ENCODE peak calls at places on chromosomes 13 and 19, in nine cellular contexts. One of them, this sample, is unnamed.

GRCh38 chr19:13788991-13789390 is 6.3 kb upstream of the ZSWIM4 start:
- DNase-seq in HTR-8/SVneo: no peak
- DNase-seq in psoas muscle: no peak
- DNase-seq in skeletal muscle cell: peak
- DNase-seq in stimulated activated CD4-positive, alpha-beta T cell treated with anti-CD3 and anti-CD28 coated beads, TNF-alpha, amount 100 ng/mL, for 4 hours: no peak
- DNase-seq in frontal cortex: no peak
- DNase-seq in activated CD4-positive, alpha-beta T cell treated with anti-CD3 and anti-CD28 coated beads for 4 hours: no peak
- DNase-seq in substantia nigra: no peak
- DNase-seq in bronchial epithelial cell: peak
- DNase-seq in this sample: no peak

GRCh38 chr19:18339703-18340102 is 695 bp upstream of the PGPEP1 start:
- DNase-seq in HTR-8/SVneo: peak
- DNase-seq in psoas muscle: no peak
- DNase-seq in skeletal muscle cell: no peak
- DNase-seq in stimulated activated CD4-positive, alpha-beta T cell treated with anti-CD3 and anti-CD28 coated beads, TNF-alpha, amount 100 ng/mL, for 4 hours: no peak
- DNase-seq in frontal cortex: no peak
- DNase-seq in activated CD4-positive, alpha-beta T cell treated with anti-CD3 and anti-CD28 coated beads for 4 hours: no peak
- DNase-seq in substantia nigra: no peak
- DNase-seq in bronchial epithelial cell: no peak
- DNase-seq in this sample: no peak

GRCh38 chr19:10643166-10643967 is 10.8 kb upstream of the ILF3 start:
- DNase-seq in HTR-8/SVneo: no peak
- DNase-seq in psoas muscle: no peak
- DNase-seq in skeletal muscle cell: no peak
- DNase-seq in stimulated activated CD4-positive, alpha-beta T cell treated with anti-CD3 and anti-CD28 coated beads, TNF-alpha, amount 100 ng/mL, for 4 hours: no peak
- DNase-seq in frontal cortex: no peak
- DNase-seq in activated CD4-positive, alpha-beta T cell treated with anti-CD3 and anti-CD28 coated beads for 4 hours: no peak
- DNase-seq in substantia nigra: no peak
- DNase-seq in bronchial epithelial cell: no peak
- DNase-seq in this sample: no peak

GRCh38 chr13:35771898-35772297 is 295.4 kb upstream of the MAB21L1 start:
- DNase-seq in HTR-8/SVneo: peak
- DNase-seq in psoas muscle: no peak
- DNase-seq in skeletal muscle cell: peak
- DNase-seq in stimulated activated CD4-positive, alpha-beta T cell treated with anti-CD3 and anti-CD28 coated beads, TNF-alpha, amount 100 ng/mL, for 4 hours: no peak
- DNase-seq in frontal cortex: no peak
- DNase-seq in activated CD4-positive, alpha-beta T cell treated with anti-CD3 and anti-CD28 coated beads for 4 hours: no peak
- DNase-seq in substantia nigra: no peak
- DNase-seq in bronchial epithelial cell: peak
- DNase-seq in this sample: no peak

GRCh38 chr19:40609561-40610395 is 8.6 kb downstream of the LTBP4 start:
- DNase-seq in HTR-8/SVneo: no peak
- DNase-seq in psoas muscle: peak
- DNase-seq in skeletal muscle cell: no peak
- DNase-seq in stimulated activated CD4-positive, alpha-beta T cell treated with anti-CD3 and anti-CD28 coated beads, TNF-alpha, amount 100 ng/mL, for 4 hours: peak
- DNase-seq in frontal cortex: peak
- DNase-seq in activated CD4-positive, alpha-beta T cell treated with anti-CD3 and anti-CD28 coated beads for 4 hours: peak
- DNase-seq in substantia nigra: peak
- DNase-seq in bronchial epithelial cell: peak
- DNase-seq in this sample: no peak

GRCh38 chr13:42274386-42275097 is 2.6 kb downstream of the AKAP11 start:
- DNase-seq in HTR-8/SVneo: no peak
- DNase-seq in psoas muscle: no peak
- DNase-seq in skeletal muscle cell: no peak
- DNase-seq in stimulated activated CD4-positive, alpha-beta T cell treated with anti-CD3 and anti-CD28 coated beads, TNF-alpha, amount 100 ng/mL, for 4 hours: no peak
- DNase-seq in frontal cortex: no peak
- DNase-seq in activated CD4-positive, alpha-beta T cell treated with anti-CD3 and anti-CD28 coated beads for 4 hours: no peak
- DNase-seq in substantia nigra: no peak
- DNase-seq in bronchial epithelial cell: no peak
- DNase-seq in this sample: no peak

GRCh38 chr19:10797078-10797477 is 38.9 kb downstream of the TMED1 start:
- DNase-seq in HTR-8/SVneo: no peak
- DNase-seq in psoas muscle: no peak
- DNase-seq in skeletal muscle cell: no peak
- DNase-seq in stimulated activated CD4-positive, alpha-beta T cell treated with anti-CD3 and anti-CD28 coated beads, TNF-alpha, amount 100 ng/mL, for 4 hours: no peak
- DNase-seq in frontal cortex: no peak
- DNase-seq in activated CD4-positive, alpha-beta T cell treated with anti-CD3 and anti-CD28 coated beads for 4 hours: peak
- DNase-seq in substantia nigra: no peak
- DNase-seq in bronchial epithelial cell: no peak
- DNase-seq in this sample: no peak

GRCh38 chr13:111324736-111325135 is 4.3 kb downstream of the TEX29 start:
- DNase-seq in HTR-8/SVneo: no peak
- DNase-seq in psoas muscle: no peak
- DNase-seq in skeletal muscle cell: no peak
- DNase-seq in stimulated activated CD4-positive, alpha-beta T cell treated with anti-CD3 and anti-CD28 coated beads, TNF-alpha, amount 100 ng/mL, for 4 hours: no peak
- DNase-seq in frontal cortex: no peak
- DNase-seq in activated CD4-positive, alpha-beta T cell treated with anti-CD3 and anti-CD28 coated beads for 4 hours: no peak
- DNase-seq in substantia nigra: no peak
- DNase-seq in bronchial epithelial cell: no peak
- DNase-seq in this sample: no peak

GRCh38 chr19:49243129-49243528 is 81.9 kb downstream of the SLC6A16 start:
- DNase-seq in HTR-8/SVneo: no peak
- DNase-seq in psoas muscle: no peak
- DNase-seq in skeletal muscle cell: no peak
- DNase-seq in stimulated activated CD4-positive, alpha-beta T cell treated with anti-CD3 and anti-CD28 coated beads, TNF-alpha, amount 100 ng/mL, for 4 hours: no peak
- DNase-seq in frontal cortex: no peak
- DNase-seq in activated CD4-positive, alpha-beta T cell treated with anti-CD3 and anti-CD28 coated beads for 4 hours: no peak
- DNase-seq in substantia nigra: no peak
- DNase-seq in bronchial epithelial cell: no peak
- DNase-seq in this sample: no peak

GRCh38 chr19:36939153-36939552 is 23.0 kb downstream of the ZNF568 start:
- DNase-seq in HTR-8/SVneo: no peak
- DNase-seq in psoas muscle: no peak
- DNase-seq in skeletal muscle cell: no peak
- DNase-seq in stimulated activated CD4-positive, alpha-beta T cell treated with anti-CD3 and anti-CD28 coated beads, TNF-alpha, amount 100 ng/mL, for 4 hours: no peak
- DNase-seq in frontal cortex: no peak
- DNase-seq in activated CD4-positive, alpha-beta T cell treated with anti-CD3 and anti-CD28 coated beads for 4 hours: no peak
- DNase-seq in substantia nigra: no peak
- DNase-seq in bronchial epithelial cell: no peak
- DNase-seq in this sample: no peak

GRCh38 chr13:24032252-24032651 is 128.3 kb upstream of the SPATA13 start:
- DNase-seq in HTR-8/SVneo: no peak
- DNase-seq in psoas muscle: no peak
- DNase-seq in skeletal muscle cell: peak
- DNase-seq in stimulated activated CD4-positive, alpha-beta T cell treated with anti-CD3 and anti-CD28 coated beads, TNF-alpha, amount 100 ng/mL, for 4 hours: no peak
- DNase-seq in frontal cortex: no peak
- DNase-seq in activated CD4-positive, alpha-beta T cell treated with anti-CD3 and anti-CD28 coated beads for 4 hours: no peak
- DNase-seq in substantia nigra: no peak
- DNase-seq in bronchial epithelial cell: no peak
- DNase-seq in this sample: no peak

GRCh38 chr13:74930402-74931165 is 551.4 kb downstream of the TBC1D4 start:
- DNase-seq in HTR-8/SVneo: peak
- DNase-seq in psoas muscle: no peak
- DNase-seq in skeletal muscle cell: peak
- DNase-seq in stimulated activated CD4-positive, alpha-beta T cell treated with anti-CD3 and anti-CD28 coated beads, TNF-alpha, amount 100 ng/mL, for 4 hours: no peak
- DNase-seq in frontal cortex: no peak
- DNase-seq in activated CD4-positive, alpha-beta T cell treated with anti-CD3 and anti-CD28 coated beads for 4 hours: no peak
- DNase-seq in substantia nigra: no peak
- DNase-seq in bronchial epithelial cell: peak
- DNase-seq in this sample: no peak

GRCh38 chr13:32964987-32965386 is 51.2 kb upstream of the KL start:
- DNase-seq in HTR-8/SVneo: no peak
- DNase-seq in psoas muscle: no peak
- DNase-seq in skeletal muscle cell: no peak
- DNase-seq in stimulated activated CD4-positive, alpha-beta T cell treated with anti-CD3 and anti-CD28 coated beads, TNF-alpha, amount 100 ng/mL, for 4 hours: no peak
- DNase-seq in frontal cortex: no peak
- DNase-seq in activated CD4-positive, alpha-beta T cell treated with anti-CD3 and anti-CD28 coated beads for 4 hours: no peak
- DNase-seq in substantia nigra: no peak
- DNase-seq in bronchial epithelial cell: peak
- DNase-seq in this sample: no peak

GRCh38 chr13:110216403-110217041 is 90.4 kb downstream of the COL4A1 start:
- DNase-seq in HTR-8/SVneo: no peak
- DNase-seq in psoas muscle: peak
- DNase-seq in skeletal muscle cell: peak
- DNase-seq in stimulated activated CD4-positive, alpha-beta T cell treated with anti-CD3 and anti-CD28 coated beads, TNF-alpha, amount 100 ng/mL, for 4 hours: no peak
- DNase-seq in frontal cortex: no peak
- DNase-seq in activated CD4-positive, alpha-beta T cell treated with anti-CD3 and anti-CD28 coated beads for 4 hours: no peak
- DNase-seq in substantia nigra: no peak
- DNase-seq in bronchial epithelial cell: peak
- DNase-seq in this sample: no peak

GRCh38 chr19:9793051-9793591 is 24.6 kb upstream of the ZNF846 start:
- DNase-seq in HTR-8/SVneo: no peak
- DNase-seq in psoas muscle: peak
- DNase-seq in skeletal muscle cell: no peak
- DNase-seq in stimulated activated CD4-positive, alpha-beta T cell treated with anti-CD3 and anti-CD28 coated beads, TNF-alpha, amount 100 ng/mL, for 4 hours: peak
- DNase-seq in frontal cortex: no peak
- DNase-seq in activated CD4-positive, alpha-beta T cell treated with anti-CD3 and anti-CD28 coated beads for 4 hours: peak
- DNase-seq in substantia nigra: no peak
- DNase-seq in bronchial epithelial cell: peak
- DNase-seq in this sample: no peak

GRCh38 chr19:45402469-45403070 is 2.3 kb downstream of the PPP1R13L start:
- DNase-seq in HTR-8/SVneo: peak
- DNase-seq in psoas muscle: no peak
- DNase-seq in skeletal muscle cell: no peak
- DNase-seq in stimulated activated CD4-positive, alpha-beta T cell treated with anti-CD3 and anti-CD28 coated beads, TNF-alpha, amount 100 ng/mL, for 4 hours: no peak
- DNase-seq in frontal cortex: no peak
- DNase-seq in activated CD4-positive, alpha-beta T cell treated with anti-CD3 and anti-CD28 coated beads for 4 hours: no peak
- DNase-seq in substantia nigra: no peak
- DNase-seq in bronchial epithelial cell: peak
- DNase-seq in this sample: no peak

This sample was measured in anterior cingulate cortex.